ENCODE peak calls at places on chromosome 13, in ten cellular contexts. F, C, S, D, U, L, A, J, Z and G are unnamed samples.

GRCh38 chr13:26679945-26680516 is 80.6 kb downstream of the GPR12 start:
- DNase-seq in L (peak; percentile 54), F (no peak), U (no peak), C (no peak), A (no peak), S (no peak), Z (no peak), J (no peak), D (peak; percentile 39), G (no peak)

GRCh38 chr13:109764474-109765292 is 21.7 kb downstream of the IRS2 start:
- DNase-seq in U (no peak), A (no peak), F (no peak), Z (no peak), S (no peak), J (peak; percentile 66), D (peak; percentile 38), C (no peak), L (peak; percentile 21), G (no peak)

GRCh38 chr13:74886496-74886895 is 595.5 kb downstream of the TBC1D4 start:
- DNase-seq in D (peak; percentile 62), A (no peak), U (no peak), J (no peak), L (peak; percentile 2), S (no peak), F (no peak), C (no peak), Z (no peak), G (peak; percentile 63)

GRCh38 chr13:43725460-43725859 is 61.3 kb downstream of the ENOX1 start:
- DNase-seq in L (no peak), C (no peak), U (no peak), Z (no peak), S (no peak), D (no peak), F (no peak), A (no peak), J (no peak), G (peak; percentile 8)

GRCh38 chr13:78802912-78803311 is 144.0 kb upstream of the OBI1 start:
- DNase-seq in S (no peak), U (no peak), D (no peak), L (no peak), A (no peak), C (no peak), F (no peak), Z (no peak), J (no peak), G (no peak)

GRCh38 chr13:20492641-20493040 is 33.0 kb downstream of the CRYL1 start:
- DNase-seq in A (no peak), C (peak; percentile 22), F (no peak), J (peak; percentile 48), S (no peak), U (no peak), L (peak; percentile 65), Z (peak; percentile 24), D (no peak), G (peak; percentile 33)

GRCh38 chr13:97535619-97536018 is 101.7 kb downstream of the RAP2A start:
- DNase-seq in F (no peak), A (no peak), J (no peak), U (no peak), L (peak; percentile 83), Z (no peak), C (no peak), S (no peak), D (no peak), G (peak; percentile 20)

GRCh38 chr13:98481511-98481951 is 95.4 kb downstream of the STK24 start:
- DNase-seq in U (no peak), F (no peak), L (peak; percentile 30), J (no peak), C (no peak), A (no peak), Z (no peak), D (no peak), S (no peak), G (no peak)

GRCh38 chr13:79435549-79435948 is 29.5 kb upstream of the RBM26 start:
- DNase-seq in C (no peak), D (peak; percentile 48), L (peak; percentile 68), J (no peak), Z (no peak), S (no peak), F (no peak), A (no peak), U (no peak), G (peak; percentile 59)

GRCh38 chr13:45374917-45375316 is 33.9 kb upstream of the TPT1 start:
- DNase-seq in F (no peak), A (no peak), Z (no peak), S (no peak), C (no peak), U (no peak), L (peak; percentile 48), J (no peak), D (peak; percentile 39), G (peak; percentile 19)

GRCh38 chr13:35649162-35649561 is 172.7 kb upstream of the MAB21L1 start:
- DNase-seq in S (no peak), U (no peak), Z (no peak), A (no peak), L (peak; percentile 2), J (peak; percentile 22), D (no peak), C (no peak), F (no peak), G (peak; percentile 13)

DNA sequence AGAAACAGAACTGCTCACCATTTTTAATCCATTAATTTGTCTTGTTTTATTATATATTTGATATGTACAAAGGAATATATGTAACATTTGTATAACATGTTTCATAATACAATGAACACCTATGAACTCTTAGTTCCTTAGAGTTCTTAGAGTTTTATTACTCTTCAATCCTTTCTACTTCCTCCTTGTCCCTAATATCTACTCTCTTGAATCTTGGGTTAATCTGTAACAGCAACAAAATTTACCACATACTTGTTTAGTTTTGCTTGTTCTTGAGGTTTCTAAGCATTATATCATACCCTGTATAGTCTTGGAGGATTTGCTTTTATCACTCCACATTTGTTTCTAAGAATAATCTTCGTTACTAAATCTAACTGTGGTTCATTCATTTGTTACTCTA is 151.4 kb downstream of the PDS5B start:
- DNase-seq in Z (no peak), S (no peak), U (no peak), A (no peak), L (no peak), C (no peak), F (no peak), D (no peak), J (no peak), G (peak; percentile 18)
- H3K4me3 ChIP-seq in Z (no peak overlapping the region), S (peak overlapping the region; percentile 41), U (no peak overlapping the region), A (peak overlapping the region; percentile 41), L (no peak overlapping the region), C (no peak overlapping the region), F (no peak overlapping the region), D (no peak overlapping the region), J (no peak overlapping the region), G (no peak overlapping the region)

GRCh38 chr13:102771298-102772041 is 2.1 kb downstream of the TEX30 start:
- DNase-seq in L (no peak), S (no peak), Z (no peak), C (no peak), D (no peak), J (peak; percentile 50), U (no peak), A (no peak), F (no peak), G (no peak)

GRCh38 chr13:102774596-102775375 is 1.2 kb upstream of the TEX30 start:
- DNase-seq in J (peak; percentile 86), S (no peak), A (no peak), F (no peak), L (no peak), C (no peak), U (no peak), D (no peak), Z (no peak), G (no peak)

GRCh38 chr13:102772042-102772425 is 1.6 kb downstream of the TEX30 start:
- DNase-seq in A (no peak), F (no peak), D (no peak), J (peak; percentile 77), Z (no peak), S (no peak), U (no peak), L (no peak), C (no peak), G (no peak)

GRCh38 chr13:102774210-102774560 is 599 bp upstream of the TEX30 start:
- DNase-seq in L (no peak), Z (no peak), S (no peak), J (no peak), D (no peak), U (no peak), A (no peak), C (no peak), F (no peak), G (no peak)

DNA sequence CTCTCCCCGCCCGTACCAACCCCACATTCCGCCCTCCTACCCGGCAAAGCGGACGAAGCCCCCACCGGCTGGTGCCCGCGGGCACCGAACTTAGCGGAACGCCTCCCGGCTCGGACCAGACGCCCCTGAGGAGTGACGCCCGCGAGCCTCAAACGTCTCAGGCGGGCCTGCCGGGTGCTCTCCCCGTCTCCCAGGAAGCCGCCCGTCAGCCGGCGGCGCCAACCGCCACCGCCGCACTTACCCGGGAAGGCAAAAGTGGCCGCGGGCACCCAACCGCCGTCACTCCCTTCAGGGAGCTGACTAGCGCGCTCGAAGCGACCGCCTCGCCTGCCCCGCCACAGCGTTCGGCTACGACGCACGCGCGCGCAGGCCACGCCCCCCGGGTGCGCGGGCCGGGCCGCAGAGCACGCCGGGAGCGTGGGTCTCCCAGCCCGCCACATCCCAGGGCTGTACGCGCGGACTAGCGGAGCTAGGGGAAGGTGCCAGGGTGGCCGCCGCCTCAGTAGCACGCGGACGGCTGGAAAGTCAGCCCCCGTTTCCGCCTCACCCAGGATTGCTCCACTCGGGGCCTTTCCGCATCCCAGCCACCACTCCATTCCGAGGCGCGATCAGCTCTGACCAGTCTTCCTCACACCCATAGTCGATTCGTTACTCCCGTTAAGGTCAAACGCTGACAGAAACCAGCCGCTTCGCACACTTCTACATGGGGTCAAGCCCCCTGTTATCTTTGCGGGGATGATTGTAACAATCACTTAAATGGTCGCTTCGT is at the start of gene TEX30:
- DNase-seq in D (peak; percentile 83), A (peak; percentile 59), F (peak; percentile 80), U (peak; percentile 81), L (peak; percentile 76), S (peak; percentile 68), C (peak; percentile 51), Z (peak; percentile 83), J (peak; percentile 93), G (peak; percentile 87)
- TF ChIP-seq CTCF in D (no peak), A (no peak), F (no peak), U (peak; percentile 14), L (no peak), S (no peak), C (no peak), Z (peak; percentile 7), J (no peak), G (no peak)

GRCh38 chr13:52405767-52406494 is at the start of gene THSD1:
- DNase-seq in U (peak; percentile 34), S (peak; percentile 47), A (peak; percentile 39), L (peak; percentile 41), F (peak; percentile 55), D (peak; percentile 28), C (peak; percentile 40), Z (no peak), J (peak; percentile 44), G (peak; percentile 37)
- H3K4me3 ChIP-seq in U (peak within 1 kb of the TSS; percentile 33), S (peak within 1 kb of the TSS; percentile 54), A (peak within 1 kb of the TSS; percentile 72), L (peak within 1 kb of the TSS; percentile 70), F (peak within 1 kb of the TSS; percentile 61), D (peak within 1 kb of the TSS; percentile 70), C (peak within 1 kb of the TSS; percentile 81), Z (peak within 1 kb of the TSS; percentile 55), J (peak within 1 kb of the TSS; percentile 13), G (peak within 1 kb of the TSS; percentile 71)

DNA sequence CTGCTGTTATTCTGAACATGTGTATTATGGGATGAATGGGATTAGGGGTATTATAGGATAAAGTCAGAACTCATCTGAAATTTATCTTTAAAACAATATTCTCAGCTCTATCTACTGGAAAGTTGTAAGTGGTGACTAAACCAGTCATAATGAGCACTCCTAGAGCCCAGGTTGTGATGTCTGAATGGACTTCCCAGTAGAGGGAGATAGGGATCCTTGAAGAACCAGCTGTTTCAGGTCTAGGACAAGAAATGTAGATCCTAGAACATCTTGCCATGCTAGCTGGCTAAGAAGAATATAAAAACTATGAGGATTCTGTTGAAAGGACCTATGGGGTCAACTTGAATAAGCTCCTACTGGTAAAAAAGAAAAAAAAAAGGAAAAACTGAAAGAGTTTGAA is 310.8 kb downstream of the SLC7A1 start:
- DNase-seq in Z (no peak), F (no peak), J (no peak), L (no peak), D (no peak), C (no peak), A (no peak), U (no peak), S (no peak), G (no peak)
- TF ChIP-seq CTCF in Z (no peak), F (no peak), J (no peak), L (no peak), D (no peak), C (no peak), A (no peak), U (no peak), S (no peak), G (no peak)